ENCODE peak calls at places on chromosomes 5 and 9, in five cellular contexts. One of them, this sample, is unnamed.

GRCh38 chr5:177479774-177480173 is 6.3 kb upstream of the DBN1 start:
- DNase-seq in A549: no peak
- DNase-seq in GM12878: no peak
- DNase-seq in K562: no peak
- DNase-seq in HepG2: no peak
- DNase-seq in this sample: peak

GRCh38 chr9:134794726-134795370 is 85.8 kb upstream of the FCN2 start:
- DNase-seq in K562: no peak
- DNase-seq in A549: no peak
- DNase-seq in HepG2: no peak
- DNase-seq in GM12878: no peak
- DNase-seq in this sample: no peak

GRCh38 chr5:159331099-159331973 is 1.0 kb upstream of the IL12B start:
- DNase-seq in K562: peak
- DNase-seq in GM12878: no peak
- DNase-seq in HepG2: no peak
- DNase-seq in A549: peak
- DNase-seq in this sample: peak

GRCh38 chr5:134175874-134176522 is 752 bp downstream of the SKP1 start:
- DNase-seq in GM12878: no peak
- DNase-seq in A549: peak
- DNase-seq in K562: no peak
- DNase-seq in HepG2: no peak
- DNase-seq in this sample: peak

GRCh38 chr9:114972510-114972909 is 42.1 kb upstream of the TNFSF8 start:
- DNase-seq in GM12878: no peak
- DNase-seq in HepG2: no peak
- DNase-seq in K562: no peak
- DNase-seq in A549: no peak
- DNase-seq in this sample: no peak

GRCh38 chr9:38619556-38620447 is 594 bp downstream of the ANKRD18A start:
- DNase-seq in HepG2: peak
- DNase-seq in K562: no peak
- DNase-seq in GM12878: no peak
- DNase-seq in A549: peak
- DNase-seq in this sample: peak

GRCh38 chr5:73793911-73794310 is 167.9 kb downstream of the ARHGEF28 start:
- DNase-seq in GM12878: no peak
- DNase-seq in HepG2: no peak
- DNase-seq in K562: no peak
- DNase-seq in A549: no peak
- DNase-seq in this sample: no peak

GRCh38 chr9:134682651-134683364 is 41.2 kb downstream of the COL5A1 start:
- DNase-seq in HepG2: no peak
- DNase-seq in K562: no peak
- DNase-seq in GM12878: no peak
- DNase-seq in A549: no peak
- DNase-seq in this sample: no peak

GRCh38 chr9:35749515-35750255 is 598 bp downstream of the RGP1 start:
- DNase-seq in K562: peak
- DNase-seq in HepG2: no peak
- DNase-seq in GM12878: no peak
- DNase-seq in A549: peak
- DNase-seq in this sample: no peak

GRCh38 chr9:115250646-115251045 is 132.7 kb upstream of the TNC start:
- DNase-seq in K562: no peak
- DNase-seq in GM12878: no peak
- DNase-seq in A549: no peak
- DNase-seq in HepG2: no peak
- DNase-seq in this sample: no peak

GRCh38 chr5:120394259-120394658 is 69.8 kb upstream of the PRR16 start:
- DNase-seq in K562: no peak
- DNase-seq in GM12878: no peak
- DNase-seq in A549: no peak
- DNase-seq in HepG2: no peak
- DNase-seq in this sample: no peak

GRCh38 chr5:84113246-84114118 is 271.2 kb downstream of the EDIL3 start:
- DNase-seq in K562: no peak
- DNase-seq in GM12878: no peak
- DNase-seq in A549: no peak
- DNase-seq in HepG2: no peak
- DNase-seq in this sample: no peak

GRCh38 chr9:112285056-112285455 is 48.4 kb downstream of the PTBP3 start:
- DNase-seq in HepG2: no peak
- DNase-seq in GM12878: no peak
- DNase-seq in K562: no peak
- DNase-seq in A549: no peak
- DNase-seq in this sample: peak

DNA sequence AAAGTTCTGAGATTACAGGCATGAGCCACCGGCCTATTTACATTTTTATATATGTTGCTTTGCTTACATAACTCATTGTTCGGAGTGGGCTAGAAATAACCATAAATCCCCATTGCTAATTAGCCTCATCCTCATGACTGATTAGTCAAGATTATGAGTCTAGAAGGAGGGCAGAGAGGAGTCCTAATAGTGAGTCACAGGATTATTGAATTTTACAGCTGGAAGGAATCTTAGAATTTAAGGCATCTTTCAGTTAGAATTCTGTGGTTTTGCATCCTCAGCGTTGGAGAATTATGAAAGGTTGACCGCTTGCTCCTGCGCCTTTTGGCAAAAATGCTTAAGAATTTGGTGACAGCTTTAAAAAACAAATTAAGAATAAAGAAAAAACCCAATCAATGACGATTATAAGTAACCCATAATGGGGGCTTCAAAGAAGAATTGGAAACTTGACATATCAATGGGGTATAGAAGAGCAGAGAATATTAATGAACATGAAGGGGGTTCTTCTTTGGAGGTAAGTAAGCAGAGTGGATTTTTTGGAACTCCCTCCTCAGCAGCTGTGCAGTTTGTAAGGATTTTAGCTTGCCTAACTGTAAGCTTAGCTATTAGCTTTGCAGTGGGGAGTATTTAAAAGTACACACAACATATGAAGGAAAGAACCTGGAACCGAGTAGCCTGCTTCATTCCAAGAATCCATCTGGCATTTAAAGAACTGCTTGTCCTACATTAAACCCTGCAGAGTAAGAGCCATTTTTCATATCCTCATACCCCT is 2.4 kb upstream of the PBX3 start:
- DNase-seq in A549: no peak
- DNase-seq in GM12878: no peak
- DNase-seq in K562: no peak
- DNase-seq in HepG2: no peak
- DNase-seq in this sample: no peak
- H3K4me3 ChIP-seq in A549: no peak
- H3K4me3 ChIP-seq in GM12878: no peak
- H3K4me3 ChIP-seq in K562: no peak
- H3K4me3 ChIP-seq in HepG2: no peak
- H3K4me3 ChIP-seq in this sample: no peak

GRCh38 chr5:90707698-90708097 is 149.1 kb downstream of the ADGRV1 start:
- DNase-seq in HepG2: no peak
- DNase-seq in K562: no peak
- DNase-seq in GM12878: no peak
- DNase-seq in A549: no peak
- DNase-seq in this sample: no peak

DNA sequence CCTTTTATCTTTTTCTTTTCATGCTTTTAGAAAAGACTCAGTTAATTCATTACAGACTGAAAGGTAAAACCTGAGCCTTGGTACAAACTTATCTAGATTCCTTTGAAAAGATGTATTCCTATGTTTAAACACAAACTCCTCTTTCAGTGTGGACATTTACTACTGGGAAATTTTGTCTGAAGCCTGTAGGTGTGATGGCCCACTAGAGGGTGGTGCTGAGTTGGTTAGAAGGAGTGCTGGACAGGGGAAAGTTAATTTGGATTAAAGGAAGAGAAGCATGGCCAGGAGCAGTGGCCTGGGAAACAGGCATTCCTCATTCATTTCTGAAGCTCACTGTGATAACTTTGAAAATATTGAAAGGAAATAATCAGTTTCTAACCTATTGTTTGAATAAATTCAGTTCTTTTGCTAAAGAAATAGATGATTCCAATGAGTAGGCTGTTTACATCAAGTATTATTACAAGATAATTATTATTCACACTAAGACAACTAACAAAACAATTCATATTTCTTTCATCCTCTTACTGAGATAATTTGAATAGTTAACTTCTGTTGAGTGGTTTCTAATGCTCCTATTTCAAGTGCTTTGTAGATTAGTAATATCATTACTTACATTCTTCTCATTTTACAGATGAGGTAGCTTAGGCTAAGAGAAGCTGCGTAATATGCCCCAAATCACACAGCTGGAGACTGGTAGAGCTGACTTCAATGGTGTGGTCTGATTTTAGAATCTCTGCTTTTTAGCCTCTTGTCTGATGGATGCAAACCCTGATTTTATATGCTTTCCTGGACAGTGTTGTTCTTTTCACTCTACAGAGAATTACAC is 150.9 kb downstream of the ADGRV1 start:
- DNase-seq in K562: peak
- DNase-seq in A549: peak
- DNase-seq in GM12878: no peak
- DNase-seq in HepG2: peak
- DNase-seq in this sample: peak
- TF ChIP-seq MYC in K562: no peak
- TF ChIP-seq MYC in A549: no peak
- TF ChIP-seq MYC in GM12878: no peak
- TF ChIP-seq MYC in HepG2: no peak
- TF ChIP-seq MYC in this sample: no peak

DNA sequence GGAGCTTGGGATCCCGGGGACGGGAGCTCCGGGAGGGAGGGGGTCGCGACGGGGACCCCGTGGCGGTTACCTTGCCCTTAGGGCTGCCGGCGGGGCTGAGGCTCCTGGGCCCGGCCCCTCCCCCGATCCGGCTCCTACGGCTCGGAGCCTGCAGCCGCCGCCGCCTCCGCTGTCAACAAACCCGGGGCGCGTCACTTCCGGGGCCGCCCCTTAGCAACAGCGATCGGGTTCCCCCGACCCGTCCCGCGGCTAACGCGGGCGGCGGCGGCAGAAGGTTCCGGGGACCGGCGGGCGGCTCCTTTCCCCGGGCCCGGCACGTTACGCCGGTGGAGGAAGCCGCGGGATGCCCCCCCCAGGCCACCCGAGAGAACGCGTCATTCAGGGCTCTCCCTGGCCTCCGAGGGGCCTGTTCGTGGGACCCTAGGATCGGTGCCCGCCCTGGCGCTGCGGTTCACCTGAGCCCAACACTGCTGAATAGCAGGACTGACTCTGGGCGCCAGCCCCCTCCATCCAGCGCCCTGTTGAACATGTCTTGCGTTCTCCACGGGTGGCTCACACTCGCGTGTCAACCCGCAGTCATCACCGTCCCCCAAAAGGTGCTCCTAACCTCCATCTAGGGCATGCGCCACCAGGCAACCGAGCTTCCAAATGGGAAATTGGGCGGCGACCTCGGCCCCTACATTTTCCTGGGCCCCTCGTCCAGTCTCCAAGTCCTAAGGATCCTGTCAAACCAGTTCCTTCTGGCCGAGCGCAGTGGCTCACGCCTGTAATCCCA is at the start of gene ZER1:
- DNase-seq in HepG2: peak
- DNase-seq in A549: peak
- DNase-seq in K562: peak
- DNase-seq in GM12878: peak
- DNase-seq in this sample: peak
- TF ChIP-seq POLR2A in HepG2: peak
- TF ChIP-seq POLR2A in A549: peak
- TF ChIP-seq POLR2A in K562: peak
- TF ChIP-seq POLR2A in GM12878: peak
- TF ChIP-seq POLR2A in this sample: peak

DNA sequence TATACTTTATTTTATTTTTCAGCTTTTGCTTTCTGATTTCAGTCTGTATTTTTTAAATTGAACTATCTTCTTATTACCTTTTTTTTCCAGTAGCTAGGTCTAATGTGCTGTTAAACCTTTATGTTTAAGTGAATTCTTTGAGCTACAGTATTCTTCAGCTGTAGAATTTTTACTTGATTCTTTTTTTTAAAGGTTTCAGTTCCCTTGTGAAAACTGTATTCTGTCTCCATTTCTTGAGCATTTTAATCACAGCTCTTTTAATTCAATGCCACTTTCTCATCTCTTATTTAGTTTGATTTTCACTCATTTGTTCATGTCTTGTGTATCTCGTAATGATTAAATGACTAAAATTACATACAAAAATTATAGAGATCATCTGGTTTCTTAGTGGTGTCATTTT is 233.8 kb downstream of the MTRR start:
- DNase-seq in GM12878: no peak
- DNase-seq in K562: no peak
- DNase-seq in A549: no peak
- DNase-seq in HepG2: no peak
- DNase-seq in this sample: no peak
- H3K4me3 ChIP-seq in GM12878: no peak
- H3K4me3 ChIP-seq in K562: no peak
- H3K4me3 ChIP-seq in A549: no peak
- H3K4me3 ChIP-seq in HepG2: no peak
- H3K4me3 ChIP-seq in this sample: no peak

GRCh38 chr5:139833525-139833924 is 37.9 kb downstream of the PSD2 start:
- DNase-seq in K562: no peak
- DNase-seq in GM12878: no peak
- DNase-seq in A549: no peak
- DNase-seq in HepG2: no peak
- DNase-seq in this sample: no peak

GRCh38 chr5:139836469-139837208 is 41.0 kb downstream of the PSD2 start:
- DNase-seq in K562: no peak
- DNase-seq in HepG2: no peak
- DNase-seq in A549: no peak
- DNase-seq in GM12878: no peak
- DNase-seq in this sample: no peak

GRCh38 chr5:139838381-139839197 is 43.0 kb downstream of the PSD2 start:
- DNase-seq in A549: no peak
- DNase-seq in HepG2: no peak
- DNase-seq in GM12878: no peak
- DNase-seq in K562: no peak
- DNase-seq in this sample: no peak

GRCh38 chr5:139837711-139838380 is 42.2 kb downstream of the PSD2 start:
- DNase-seq in K562: no peak
- DNase-seq in GM12878: no peak
- DNase-seq in A549: no peak
- DNase-seq in HepG2: no peak
- DNase-seq in this sample: no peak

DNA sequence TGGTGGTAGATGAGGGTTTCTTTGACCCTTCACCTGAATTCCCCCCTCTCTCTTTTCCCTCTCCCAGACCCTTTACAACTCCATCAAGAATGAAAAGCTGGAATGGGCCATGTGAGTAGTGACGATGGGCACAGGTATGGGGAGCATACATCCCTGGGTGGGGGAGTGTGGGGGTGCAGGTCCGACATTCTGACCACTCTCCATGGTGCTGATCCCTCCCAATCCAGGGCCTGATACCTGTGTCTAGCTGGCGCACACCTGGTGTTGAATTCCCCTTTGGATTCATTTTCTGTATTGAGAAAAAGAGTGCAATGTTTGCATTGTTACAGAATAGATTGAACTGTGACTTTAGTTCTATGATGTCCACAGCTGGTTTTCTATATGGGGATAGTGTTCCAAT is 40.0 kb downstream of the PSD2 start:
- DNase-seq in A549: no peak
- DNase-seq in K562: peak
- DNase-seq in GM12878: no peak
- DNase-seq in HepG2: no peak
- DNase-seq in this sample: no peak
- TF ChIP-seq MYC in A549: no peak
- TF ChIP-seq MYC in K562: no peak
- TF ChIP-seq MYC in GM12878: no peak
- TF ChIP-seq MYC in HepG2: no peak
- TF ChIP-seq MYC in this sample: no peak

This sample was measured in NB4.